ENCODE peak calls at places on chromosomes 2 and 18, in four cellular contexts. M, L, S and I are unnamed samples. For H3K36me3, the result is how much of the 10 kb centered on the place peaks cover.

GRCh38 chr2:223619486-223620129 is 17.4 kb upstream of the SCG2 start:
- DNase-seq in S (no peak), M (no peak), L (no peak), I (no peak)

GRCh38 chr2:189217546-189217945 is 38.0 kb upstream of the COL5A2 start:
- DNase-seq in M (peak), S (no peak), L (no peak), I (peak)

GRCh38 chr2:204871246-204871953 is 326.1 kb downstream of the PARD3B start:
- DNase-seq in L (no peak), M (no peak), S (peak), I (peak)

GRCh38 chr2:24926602-24927252 is 6.7 kb upstream of the ADCY3 start:
- DNase-seq in M (peak), S (no peak), L (no peak), I (no peak)

GRCh38 chr2:216391401-216391800 is 19.1 kb upstream of the MARCHF4 start:
- DNase-seq in L (no peak), M (no peak), S (no peak), I (no peak)

GRCh38 chr18:8615397-8616025 is 6.3 kb downstream of the RAB12 start:
- DNase-seq in S (peak), L (no peak), M (no peak), I (no peak)

GRCh38 chr2:20348542-20348941 is 2.1 kb downstream of the PUM2 start:
- DNase-seq in M (no peak), S (no peak), L (no peak), I (no peak)

GRCh38 chr2:108594982-108595464 is 60.8 kb downstream of the LIMS1 start:
- DNase-seq in M (no peak), L (no peak), S (peak), I (no peak)

GRCh38 chr2:196677404-196677803 is 37.9 kb downstream of the CCDC150 start:
- DNase-seq in L (no peak), M (no peak), S (no peak), I (no peak)

GRCh38 chr2:127678531-127678930 is 3.2 kb upstream of the LIMS2 start:
- DNase-seq in L (no peak), M (no peak), S (no peak), I (no peak)

GRCh38 chr18:39799010-39799409 is 2156.0 kb upstream of the PIK3C3 start:
- DNase-seq in M (no peak), S (no peak), L (no peak), I (no peak)

GRCh38 chr2:66469219-66469902 is 34.4 kb downstream of the MEIS1 start:
- DNase-seq in S (no peak), M (no peak), L (no peak), I (no peak)

GRCh38 chr2:100580474-100581264 is 17.9 kb downstream of the PDCL3 start:
- DNase-seq in L (peak), M (no peak), S (no peak), I (no peak)

GRCh38 chr2:85119900-85120299 is 13.3 kb upstream of the TCF7L1 start:
- DNase-seq in M (peak), L (no peak), S (no peak), I (peak)

GRCh38 chr2:160210599-160211138 is 10.6 kb upstream of the ITGB6 start:
- DNase-seq in L (peak), S (peak), M (peak), I (peak)

GRCh38 chr18:43481069-43481468 is 203.8 kb upstream of the SYT4 start:
- DNase-seq in M (no peak), L (no peak), S (no peak), I (no peak)

GRCh38 chr2:239433777-239434396 is 33.1 kb upstream of the HDAC4 start:
- DNase-seq in L (no peak), S (no peak), M (no peak), I (no peak)

GRCh38 chr2:41495050-41495449 is 552.8 kb upstream of the PKDCC start:
- DNase-seq in L (no peak), M (peak), S (no peak), I (no peak)

GRCh38 chr18:49062832-49063226 is 112.1 kb upstream of the SMAD7 start:
- DNase-seq in S (no peak), M (no peak), L (no peak), I (no peak)

GRCh38 chr2:101752708-101753107 is 55.2 kb downstream of the MAP4K4 start:
- DNase-seq in L (no peak), M (no peak), S (no peak), I (no peak)

GRCh38 chr18:55402731-55403405 is 185.1 kb downstream of the TCF4 start:
- DNase-seq in S (no peak), M (no peak), L (no peak), I (no peak)

GRCh38 chr2:165766326-165766927 is 27.6 kb downstream of the GALNT3 start:
- DNase-seq in S (peak), L (no peak), M (no peak), I (no peak)
- TF ChIP-seq SUZ12 in S (no peak), L (no peak), M (no peak), I (no peak)

DNA sequence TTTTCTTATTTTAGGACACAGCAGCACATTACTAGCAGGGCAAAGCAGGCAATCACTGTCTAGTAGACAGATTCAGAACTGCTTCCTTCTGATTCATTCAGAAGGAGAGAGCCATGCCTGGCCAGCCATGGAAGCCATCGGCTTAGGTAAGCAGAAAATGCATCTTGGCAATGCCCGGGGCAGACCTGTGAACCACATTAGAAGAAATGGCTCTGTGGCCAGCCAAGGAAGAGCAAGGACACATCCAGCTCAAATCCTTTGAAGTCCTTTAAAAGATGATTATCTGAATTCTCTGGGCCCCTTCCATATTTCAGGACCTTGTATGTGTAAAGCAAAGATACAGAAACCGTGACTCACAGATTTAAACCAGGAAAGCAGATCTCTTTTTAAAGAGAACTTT is 227.4 kb downstream of the PID1 start:
- DNase-seq in L (no peak), S (no peak), M (no peak), I (no peak)
- TF ChIP-seq ZNF274 in L (no peak), S (no peak), M (no peak), I (no peak)

DNA sequence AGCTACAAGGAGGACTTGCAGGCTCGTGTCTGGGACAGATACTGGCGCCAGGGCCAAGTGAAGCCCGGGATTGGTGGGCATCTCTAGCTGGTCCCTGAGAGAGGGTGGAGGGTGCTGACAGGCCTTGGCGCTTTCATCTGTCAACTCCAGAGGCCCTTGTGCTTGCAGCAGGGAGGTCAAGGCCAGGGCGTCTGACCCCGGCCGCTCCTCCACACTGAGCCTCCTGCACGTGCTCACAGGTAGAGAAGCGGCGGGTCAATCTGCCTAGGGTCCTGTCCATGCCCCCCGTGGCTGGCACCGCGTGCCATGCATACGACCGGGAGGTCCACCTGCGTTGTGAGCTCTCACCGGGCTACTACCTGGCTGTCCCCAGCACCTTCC is 9.5 kb downstream of the CAPN10 start:
- DNase-seq in M (no peak), L (no peak), S (no peak), I (no peak)
- H3K36me3 ChIP-seq in M (under half), L (under half), S (under half), I (half or more)

GRCh38 chr2:148565272-148565894 is 79.2 kb upstream of the EPC2 start:
- DNase-seq in L (no peak), S (no peak), M (no peak), I (no peak)
- TF ChIP-seq SUZ12 in L (no peak), S (no peak), M (no peak), I (no peak)

GRCh38 chr2:237254369-237254861 is 159.5 kb downstream of the COL6A3 start:
- DNase-seq in S (no peak), L (no peak), M (no peak), I (no peak)
- TF ChIP-seq ZNF274 in S (no peak), L (no peak), M (no peak), I (no peak)